ENCODE peak calls at places on chromosomes 12 and 14, in nine cellular contexts. F, C, R, H, G, W, V, B and Y are unnamed samples.

GRCh38 chr12:124055066-124055465 is 82.1 kb downstream of the ZNF664 start:
- DNase-seq in B (no peak), C (no peak), F (no peak), V (no peak), H (no peak), R (no peak), W (no peak), G (no peak), Y (no peak)

GRCh38 chr12:178715-179109 is 35.2 kb downstream of the SLC6A12 start:
- DNase-seq in G (no peak), F (no peak), B (no peak), V (no peak), R (no peak), W (no peak), C (no peak), H (no peak), Y (no peak)

GRCh38 chr12:81542621-81543020 is 216.5 kb downstream of the PPFIA2 start:
- DNase-seq in W (no peak), B (no peak), V (no peak), C (no peak), R (no peak), G (no peak), H (no peak), F (no peak), Y (no peak)

GRCh38 chr14:99605299-99605961 is 1.4 kb upstream of the CCDC85C start:
- DNase-seq in R (peak), C (peak), W (peak), B (peak), G (peak), F (peak), V (no peak), H (no peak), Y (no peak)

GRCh38 chr12:51922762-51923505 is 15.6 kb downstream of the ACVRL1 start:
- DNase-seq in C (no peak), B (no peak), H (no peak), R (no peak), V (peak), G (peak), F (no peak), W (no peak), Y (no peak)

GRCh38 chr14:44945264-44945663 is 16.5 kb downstream of the KLHL28 start:
- DNase-seq in V (no peak), R (no peak), W (no peak), C (no peak), G (no peak), B (no peak), H (no peak), F (no peak), Y (no peak)

GRCh38 chr12:109580684-109581333 is 7.2 kb downstream of the MVK start:
- DNase-seq in H (no peak), C (no peak), G (no peak), V (no peak), B (no peak), W (no peak), F (no peak), R (no peak), Y (no peak)

GRCh38 chr14:50736932-50737419 is 68.9 kb upstream of the SAV1 start:
- DNase-seq in R (peak), G (no peak), W (no peak), V (no peak), B (no peak), C (no peak), H (no peak), F (peak), Y (no peak)

GRCh38 chr12:70576341-70577282 is 60.6 kb downstream of the PTPRB start:
- DNase-seq in R (no peak), F (peak), W (peak), H (no peak), G (no peak), V (peak), C (peak), B (no peak), Y (no peak)

GRCh38 chr14:52348796-52349195 is 34.7 kb downstream of the PTGER2 start:
- DNase-seq in W (no peak), F (no peak), B (no peak), H (no peak), G (no peak), C (no peak), V (no peak), R (no peak), Y (no peak)

GRCh38 chr12:23099604-23100003 is 474.6 kb downstream of the ETNK1 start:
- DNase-seq in F (no peak), W (no peak), H (peak), B (no peak), V (no peak), G (no peak), C (peak), R (no peak), Y (no peak)

GRCh38 chr14:105760691-105761344 is 234.4 kb downstream of the TMEM121 start:
- DNase-seq in W (no peak), C (no peak), V (no peak), B (no peak), G (no peak), H (no peak), F (no peak), R (no peak), Y (no peak)

GRCh38 chr12:121934318-121934682 is 15.9 kb downstream of the CFAP251 start:
- DNase-seq in G (no peak), F (no peak), C (no peak), B (no peak), V (no peak), W (no peak), H (no peak), R (no peak), Y (no peak)

GRCh38 chr12:13024151-13024946 is 19.8 kb upstream of the FAM234B start:
- DNase-seq in G (no peak), R (no peak), W (peak), C (peak), V (no peak), B (no peak), H (no peak), F (no peak), Y (no peak)

GRCh38 chr12:97748298-97748697 is 285.7 kb downstream of the RMST start:
- DNase-seq in H (no peak), V (no peak), B (no peak), W (no peak), G (no peak), C (no peak), R (no peak), F (no peak), Y (no peak)

GRCh38 chr12:110200124-110200417 is 75.9 kb downstream of the IFT81 start:
- DNase-seq in R (no peak), G (no peak), H (no peak), F (no peak), C (no peak), W (no peak), B (no peak), V (no peak), Y (no peak)